ENCODE peak calls at places on chromosomes 1 and 21, in ten cellular contexts. S, M, O, P, F, V, B, A, W and C are unnamed samples.
A peak's percentile ranks its signal among the peaks of the same experiment; 100 is the strongest.

GRCh38 chr1:109721046-109721445 is 9.0 kb downstream of the GSTM5 start:
- DNase-seq in B (no peak), O (no peak), M (no peak), P (no peak), V (no peak), W (no peak), S (no peak), F (no peak), A (no peak), C (no peak)

GRCh38 chr1:84365225-84366221 is 32.8 kb upstream of the DNASE2B start:
- DNase-seq in M (peak; percentile 41), O (peak; percentile 84), P (no peak), V (peak; percentile 96), W (peak; percentile 85), F (no peak), B (no peak), A (peak; percentile 76), S (no peak), C (no peak)

GRCh38 chr1:228918335-228918734 is 183.1 kb downstream of the RHOU start:
- DNase-seq in F (no peak), S (no peak), V (no peak), W (no peak), B (no peak), M (no peak), P (no peak), A (no peak), O (no peak), C (peak; percentile 42)

GRCh38 chr1:147748687-147749350 is 11.6 kb downstream of the GJA5 start:
- DNase-seq in V (no peak), W (no peak), F (no peak), S (no peak), A (no peak), O (no peak), B (no peak), M (no peak), P (no peak), C (no peak)

GRCh38 chr1:11407301-11407994 is 71.5 kb upstream of the DISP3 start:
- DNase-seq in W (no peak), M (no peak), S (peak; percentile 2), B (no peak), O (no peak), V (no peak), A (no peak), F (no peak), P (no peak), C (peak; percentile 2)

GRCh38 chr1:151511636-151512215 is 539 bp downstream of the CGN start:
- DNase-seq in S (no peak), B (no peak), P (peak; percentile 33), A (peak; percentile 41), V (no peak), W (peak; percentile 38), O (no peak), F (peak; percentile 41), M (peak; percentile 64), C (no peak)

GRCh38 chr1:53413175-53414001 is 45.8 kb upstream of the DMRTB1 start:
- DNase-seq in B (no peak), W (peak; percentile 25), M (no peak), O (peak; percentile 27), P (no peak), F (peak; percentile 50), A (peak; percentile 37), S (no peak), V (no peak), C (no peak)

GRCh38 chr1:103220503-103221095 is 112.3 kb upstream of the COL11A1 start:
- DNase-seq in O (no peak), F (no peak), A (no peak), W (no peak), S (no peak), P (no peak), B (no peak), M (no peak), V (no peak), C (no peak)

GRCh38 chr1:74629283-74629682 is 44.3 kb downstream of the ERICH3 start:
- DNase-seq in P (no peak), B (peak; percentile 7), O (no peak), M (no peak), V (no peak), W (no peak), F (no peak), S (no peak), A (no peak), C (no peak)

GRCh38 chr1:200099040-200099439 is 71.5 kb downstream of the NR5A2 start:
- DNase-seq in V (no peak), F (no peak), A (no peak), W (no peak), M (no peak), P (no peak), S (no peak), O (peak; percentile 22), B (no peak), C (no peak)

GRCh38 chr1:209988706-209989105 is 50.7 kb downstream of the SYT14 start:
- DNase-seq in M (no peak), W (peak; percentile 46), V (no peak), O (no peak), A (no peak), B (no peak), S (no peak), F (no peak), P (no peak), C (no peak)

GRCh38 chr21:37297364-37297763 is 30.2 kb upstream of the VPS26C start:
- DNase-seq in P (no peak), O (no peak), M (no peak), S (no peak), V (no peak), F (no peak), B (no peak), W (no peak), A (no peak), C (no peak)

GRCh38 chr1:94863297-94863911 is 43.2 kb downstream of the SLC44A3 start:
- DNase-seq in F (peak; percentile 63), A (no peak), W (no peak), B (no peak), M (no peak), S (no peak), P (no peak), O (peak; percentile 28), V (no peak), C (no peak)

GRCh38 chr1:227929746-227930472 is 17.8 kb downstream of the WNT9A start:
- DNase-seq in P (no peak), S (no peak), O (no peak), M (peak; percentile 32), F (no peak), A (peak; percentile 50), V (no peak), W (no peak), B (no peak), C (no peak)

GRCh38 chr21:16644690-16645089 is 868.2 kb upstream of the CXADR start:
- DNase-seq in F (no peak), A (no peak), B (no peak), V (peak; percentile 6), O (no peak), M (no peak), W (no peak), S (no peak), P (no peak), C (no peak)

GRCh38 chr1:202084791-202085681 is 37.7 kb upstream of the GPR37L1 start:
- DNase-seq in S (no peak), B (peak; percentile 79), W (no peak), V (no peak), F (peak; percentile 94), M (peak; percentile 49), P (peak; percentile 79), A (peak; percentile 70), O (no peak), C (no peak)

GRCh38 chr1:184890539-184890973 is 83.8 kb downstream of the NIBAN1 start:
- DNase-seq in B (no peak), V (no peak), W (no peak), O (no peak), P (no peak), F (peak; percentile 63), A (no peak), S (no peak), M (no peak), C (no peak)

GRCh38 chr1:3016641-3017439 is 4.4 kb upstream of the ACTRT2 start:
- DNase-seq in M (no peak), W (no peak), F (no peak), V (no peak), A (no peak), P (no peak), O (no peak), S (no peak), B (no peak), C (peak; percentile 56)

GRCh38 chr1:9717193-9718005 is 65.9 kb downstream of the PIK3CD start:
- DNase-seq in O (no peak), F (peak; percentile 55), V (no peak), P (no peak), B (peak; percentile 80), A (no peak), W (no peak), S (peak; percentile 72), M (peak; percentile 85), C (peak; percentile 96)

GRCh38 chr1:29524285-29525065 is 288.2 kb downstream of the PTPRU start:
- DNase-seq in A (no peak), P (no peak), V (no peak), S (no peak), W (no peak), B (no peak), M (no peak), O (no peak), F (no peak), C (peak; percentile 65)

GRCh38 chr1:97634758-97635157 is 286.1 kb downstream of the DPYD start:
- DNase-seq in V (no peak), M (no peak), W (no peak), F (no peak), O (no peak), B (no peak), A (no peak), P (no peak), S (no peak), C (no peak)